ENCODE peak calls at places on chromosome 21, in eight cellular contexts. H is sigmoid colon, S is AG04450, B is aorta, Q is fibroblast of lung, T is kidney, K is OCI-LY7, V is left lung. N is an unnamed sample.

GRCh38 chr21:32094792-32095191 is 184.1 kb downstream of the MIS18A start:
- DNase-seq in T (no peak), K (peak; percentile 5), S (no peak), H (no peak), V (no peak), B (no peak), Q (peak; percentile 6), N (no peak)

GRCh38 chr21:35178812-35179211 is 129.7 kb upstream of the RUNX1 start:
- DNase-seq in K (no peak), H (no peak), B (no peak), T (no peak), S (no peak), V (no peak), Q (peak; percentile 38), N (no peak)

GRCh38 chr21:33860332-33860879 is 55.2 kb downstream of the ATP5PO start:
- DNase-seq in Q (no peak), T (peak; percentile 48), K (no peak), B (peak; percentile 52), V (no peak), H (no peak), S (no peak), N (no peak)

GRCh38 chr21:31092867-31093266 is 54.6 kb upstream of the KRTAP19-8 start:
- DNase-seq in K (no peak), H (no peak), Q (no peak), V (no peak), S (no peak), T (no peak), B (no peak), N (no peak)

GRCh38 chr21:16086936-16087335 is 357.2 kb downstream of the USP25 start:
- DNase-seq in H (no peak), Q (no peak), S (no peak), T (no peak), B (no peak), K (no peak), V (no peak), N (no peak)

GRCh38 chr21:32611471-32611997 is 643 bp downstream of the CFAP298 start:
- DNase-seq in B (no peak), H (no peak), S (no peak), V (no peak), T (no peak), Q (no peak), K (peak; percentile 83), N (no peak)

GRCh38 chr21:15688809-15689208 is 41.0 kb upstream of the USP25 start:
- DNase-seq in Q (peak; percentile 33), V (no peak), K (no peak), T (no peak), H (no peak), S (no peak), B (no peak), N (no peak)

GRCh38 chr21:39852021-39852721 is 15.1 kb upstream of the PCP4 start:
- DNase-seq in T (no peak), Q (no peak), S (no peak), V (no peak), K (no peak), B (no peak), H (no peak), N (no peak)

GRCh38 chr21:44057055-44057454 is 44.9 kb downstream of the TRAPPC10 start:
- DNase-seq in Q (no peak), K (no peak), V (no peak), S (no peak), B (no peak), H (no peak), T (no peak), N (no peak)

GRCh38 chr21:14080764-14081096 is 130.0 kb downstream of the LIPI start:
- DNase-seq in H (peak; percentile 14), V (no peak), T (no peak), Q (no peak), K (no peak), S (no peak), B (no peak), N (no peak)

GRCh38 chr21:30463713-30464112 is 16.5 kb downstream of the KRTAP19-1 start:
- DNase-seq in V (no peak), H (no peak), B (no peak), S (no peak), Q (no peak), T (no peak), K (peak; percentile 6), N (no peak)

GRCh38 chr21:45364464-45365185 is 40.3 kb upstream of the COL18A1 start:
- DNase-seq in T (peak; percentile 85), S (peak; percentile 55), H (peak; percentile 89), K (no peak), B (no peak), V (no peak), Q (peak; percentile 89), N (peak; percentile 63)
- H3K27ac ChIP-seq in T (peak overlapping the region; percentile 98), S (peak overlapping the region; percentile 100), H (peak overlapping the region; percentile 88), K (no peak overlapping the region), B (peak overlapping the region; percentile 86), V (peak overlapping the region; percentile 82), Q (peak overlapping the region; percentile 99), N (peak overlapping the region; percentile 88)

GRCh38 chr21:28252923-28253322 is 739.8 kb downstream of the LTN1 start:
- DNase-seq in B (no peak), H (no peak), V (no peak), S (no peak), T (no peak), K (no peak), Q (no peak), N (no peak)

GRCh38 chr21:28253971-28254370 is 738.7 kb downstream of the LTN1 start:
- DNase-seq in T (no peak), Q (no peak), V (no peak), K (no peak), H (no peak), B (no peak), S (no peak), N (no peak)

GRCh38 chr21:28256420-28256831 is 736.3 kb downstream of the LTN1 start:
- DNase-seq in T (no peak), H (no peak), V (no peak), S (no peak), K (no peak), Q (no peak), B (no peak), N (no peak)

GRCh38 chr21:28257276-28257675 is 735.4 kb downstream of the LTN1 start:
- DNase-seq in V (no peak), S (no peak), T (no peak), Q (no peak), K (no peak), B (no peak), H (no peak), N (no peak)

DNA sequence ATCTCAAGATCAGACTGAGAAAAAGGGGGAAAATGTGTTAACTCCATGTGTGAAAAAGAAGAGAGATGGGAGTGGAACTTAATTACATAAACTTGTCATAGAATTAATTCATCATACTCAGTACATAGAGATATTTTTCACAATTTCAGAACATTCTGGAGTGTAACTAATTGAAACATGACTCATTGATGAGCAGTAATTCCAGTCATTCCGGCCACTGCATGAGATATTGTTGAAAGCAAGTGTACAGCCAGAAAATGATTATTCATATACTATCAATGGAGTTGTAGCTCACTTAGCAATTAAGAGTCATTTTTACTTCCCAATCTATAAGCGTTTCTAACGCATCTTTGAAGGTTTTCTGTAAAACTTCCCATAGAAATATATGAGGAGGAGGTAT is 739.3 kb downstream of the LTN1 start:
- DNase-seq in H (no peak), V (no peak), S (no peak), K (no peak), T (no peak), Q (peak; percentile 39), B (no peak), N (no peak)
- H3K9me3 ChIP-seq in H (no peaks in the 10 kb centered on the region), V (no peaks in the 10 kb centered on the region), S (no peaks in the 10 kb centered on the region), K (no peaks in the 10 kb centered on the region), T (no peaks in the 10 kb centered on the region), Q (no peaks in the 10 kb centered on the region), B (no peaks in the 10 kb centered on the region), N (no peaks in the 10 kb centered on the region)

DNA sequence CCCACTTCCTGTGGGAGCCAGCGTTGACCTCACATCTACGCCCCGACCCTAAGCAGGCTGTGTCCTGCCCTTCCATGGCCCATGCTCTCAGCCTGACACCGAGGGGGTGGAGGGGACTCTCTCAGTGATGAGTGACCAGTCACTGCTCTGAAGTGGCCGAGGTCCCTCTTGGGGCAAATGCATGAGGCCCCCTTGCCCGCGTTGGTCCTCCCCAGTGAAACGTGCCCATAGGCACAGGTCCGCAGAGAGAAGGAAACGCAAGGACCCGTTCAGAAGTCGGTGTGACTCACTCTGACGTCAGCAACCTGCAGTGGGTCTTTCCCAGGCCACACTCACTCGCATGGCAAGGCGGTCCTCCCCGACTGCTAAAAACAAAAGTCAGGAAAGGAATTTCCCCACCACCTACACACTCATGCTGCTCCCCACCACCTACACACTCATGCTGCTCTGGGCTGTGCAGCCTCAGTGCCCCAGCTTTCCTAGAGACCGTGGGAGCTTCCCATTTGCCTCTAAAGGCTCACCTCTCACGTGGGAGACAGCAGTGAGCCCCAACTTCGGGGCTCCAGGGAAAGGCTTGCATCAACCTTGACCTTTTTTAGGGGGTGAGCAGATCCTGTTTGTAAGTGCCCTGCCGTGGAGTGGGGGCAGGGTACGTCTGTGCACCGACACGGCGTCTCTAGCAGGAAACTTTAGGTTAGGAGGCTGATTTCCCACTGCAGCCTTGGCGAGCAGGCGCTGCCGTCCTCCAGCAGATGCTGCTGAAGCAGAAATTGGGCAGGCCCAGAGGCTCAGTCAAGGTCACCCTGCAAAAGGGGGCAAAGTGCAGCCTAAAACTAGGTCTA is 11.4 kb downstream of the UBASH3A start:
- DNase-seq in H (no peak), B (no peak), K (no peak), V (no peak), Q (peak; percentile 3), S (no peak), T (peak; percentile 83), N (no peak)
- H3K4me3 ChIP-seq in H (no peak overlapping the region), B (no peak overlapping the region), K (no peak overlapping the region), V (no peak overlapping the region), Q (no peak overlapping the region), S (no peak overlapping the region), T (no peak overlapping the region), N (no peak overlapping the region)

DNA sequence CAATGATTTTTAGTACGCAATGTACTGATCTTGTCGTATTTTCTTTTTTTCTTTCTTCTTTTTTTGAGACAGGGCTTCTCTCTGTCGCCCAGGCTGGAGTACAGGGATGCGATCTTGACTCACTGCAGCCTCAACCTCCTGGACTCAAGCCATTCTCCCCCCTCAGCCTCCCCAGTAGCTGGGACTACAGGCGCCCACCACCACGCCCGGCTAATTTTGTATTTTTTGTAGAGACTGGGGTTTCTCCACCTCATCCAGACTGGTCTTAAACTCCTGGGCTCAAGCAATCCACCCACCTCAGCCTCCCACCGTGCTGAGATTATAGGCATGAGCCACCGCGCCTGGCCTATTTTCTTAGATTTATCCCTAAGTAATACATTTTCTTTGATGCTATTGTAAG is 43.9 kb upstream of the COL6A2 start:
- DNase-seq in H (peak; percentile 65), V (no peak), Q (no peak), S (no peak), T (peak; percentile 47), B (no peak), K (no peak), N (no peak)
- H3K27ac ChIP-seq in H (peak overlapping the region; percentile 93), V (no peak overlapping the region), Q (peak overlapping the region; percentile 84), S (no peak overlapping the region), T (no peak overlapping the region), B (no peak overlapping the region), K (no peak overlapping the region), N (no peak overlapping the region)

DNA sequence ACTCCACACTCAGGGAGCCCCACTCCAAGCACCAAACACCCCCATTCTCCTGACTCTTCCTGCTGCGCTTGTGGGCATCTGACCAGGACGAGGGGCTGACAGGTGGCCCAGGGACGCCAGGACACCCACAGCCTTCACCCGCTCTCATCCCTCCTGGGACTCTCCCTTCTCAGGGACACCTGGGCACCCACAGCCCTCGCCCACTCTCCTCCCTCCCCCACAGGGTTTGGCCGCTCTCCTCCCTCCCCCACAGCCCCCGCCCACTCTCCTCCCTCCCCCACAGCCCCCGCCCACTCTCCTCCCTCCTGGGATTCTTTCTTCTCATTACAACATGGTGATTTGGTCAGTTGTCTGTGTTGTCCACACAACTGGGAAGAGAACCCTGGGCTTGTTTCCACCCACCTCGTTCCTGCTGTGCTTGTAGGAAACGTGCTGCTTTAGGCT is 43.4 kb downstream of the PRDM15 start:
- DNase-seq in Q (peak; percentile 15), H (no peak), S (no peak), T (no peak), B (no peak), K (peak; percentile 79), V (peak; percentile 25), N (no peak)
- H3K9me3 ChIP-seq in Q (no peaks in the 10 kb centered on the region), H (no peaks in the 10 kb centered on the region), S (no peaks in the 10 kb centered on the region), T (no peaks in the 10 kb centered on the region), B (no peaks in the 10 kb centered on the region), K (no peaks in the 10 kb centered on the region), V (peaks cover 4% of the 10 kb centered on the region), N (no peaks in the 10 kb centered on the region)